ENCODE peak calls at places on chromosomes 5 and 9, in eight cellular contexts. G, Z, I, M, X, H, O and E are unnamed samples.

GRCh38 chr5:187042-187431 is 4.3 kb upstream of the LRRC14B start:
- DNase-seq in G (no peak), Z (no peak), I (no peak), M (no peak), X (no peak), H (no peak), O (no peak), E (no peak)

GRCh38 chr5:72394688-72395087 is 74.5 kb downstream of the PTCD2 start:
- DNase-seq in G (peak), Z (no peak), I (peak), M (no peak), X (no peak), H (peak), O (no peak), E (peak)

GRCh38 chr5:148666353-148666752 is 12.0 kb upstream of the HTR4 start:
- DNase-seq in G (no peak), Z (no peak), I (no peak), M (no peak), X (no peak), H (peak), O (no peak), E (no peak)

GRCh38 chr9:31574006-31574750 is 810.3 kb upstream of the ACO1 start:
- DNase-seq in G (no peak), Z (peak), I (no peak), M (no peak), X (no peak), H (peak), O (no peak), E (peak)

GRCh38 chr9:91530829-91531228 is 107.2 kb upstream of the NFIL3 start:
- DNase-seq in G (no peak), Z (no peak), I (no peak), M (no peak), X (no peak), H (peak), O (no peak), E (peak)

GRCh38 chr9:107905313-107906027 is 415.9 kb upstream of the KLF4 start:
- DNase-seq in G (no peak), Z (no peak), I (peak), M (no peak), X (no peak), H (no peak), O (peak), E (no peak)

GRCh38 chr9:79652598-79652997 is 80.8 kb downstream of the TLE4 start:
- DNase-seq in G (no peak), Z (no peak), I (no peak), M (no peak), X (no peak), H (no peak), O (no peak), E (peak)

GRCh38 chr9:134373269-134373668 is 47.0 kb downstream of the RXRA start:
- DNase-seq in G (no peak), Z (peak), I (no peak), M (no peak), X (no peak), H (no peak), O (no peak), E (no peak)

GRCh38 chr5:144142030-144142825 is 28.2 kb downstream of the YIPF5 start:
- DNase-seq in G (no peak), Z (no peak), I (no peak), M (no peak), X (no peak), H (peak), O (no peak), E (peak)

GRCh38 chr5:177366528-177367322 is 9.0 kb downstream of the RGS14 start:
- DNase-seq in G (peak), Z (peak), I (peak), M (peak), X (peak), H (peak), O (peak), E (peak)
- H3K4me3 ChIP-seq in G (no peak), Z (peak), I (no peak), M (peak), X (peak), H (peak), O (peak), E (peak)

DNA sequence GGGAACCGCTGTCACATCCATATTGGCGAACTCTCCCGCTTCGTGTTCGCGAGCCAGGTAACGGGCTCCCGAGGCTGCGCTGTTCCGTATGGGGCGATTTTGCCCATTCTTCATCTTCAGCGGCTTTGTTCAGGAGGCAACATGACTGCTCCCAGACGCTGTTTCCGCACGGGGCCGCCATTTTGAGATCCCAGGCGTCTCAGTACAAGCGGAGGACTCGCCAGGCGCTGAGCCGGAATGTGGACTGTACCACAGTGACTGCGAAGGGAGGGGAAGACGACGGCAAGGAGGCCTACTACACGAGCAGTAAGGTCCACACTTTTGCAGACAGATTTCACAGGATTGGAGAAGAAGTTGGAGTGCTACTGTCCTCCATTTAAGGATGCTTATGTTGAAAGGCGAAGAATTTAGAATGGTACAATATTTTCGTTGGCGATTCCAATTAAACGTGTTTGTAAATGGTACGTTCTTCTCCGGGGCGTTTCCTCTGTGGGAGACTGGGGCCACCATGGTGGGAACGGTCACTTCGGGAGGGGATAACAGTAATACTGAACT is 41.6 kb upstream of the ZNF300 start:
- DNase-seq in G (peak), Z (no peak), I (peak), M (peak), X (peak), H (peak), O (peak), E (peak)
- H3K4me3 ChIP-seq in G (peak), Z (peak), I (peak), M (peak), X (peak), H (peak), O (peak), E (peak)

GRCh38 chr9:136604823-136605525 is 57.7 kb upstream of the EGFL7 start:
- DNase-seq in G (no peak), Z (no peak), I (peak), M (no peak), X (peak), H (no peak), O (no peak), E (no peak)
- H3K4me3 ChIP-seq in G (no peak), Z (no peak), I (no peak), M (no peak), X (no peak), H (no peak), O (peak), E (no peak)

GRCh38 chr5:113489299-113489698 is 1.0 kb upstream of the MCC start:
- DNase-seq in G (no peak), Z (peak), I (peak), M (no peak), X (no peak), H (peak), O (no peak), E (peak)
- H3K4me3 ChIP-seq in G (peak), Z (no peak), I (no peak), M (no peak), X (no peak), H (no peak), O (peak), E (no peak)

GRCh38 chr9:87498816-87499454 is 1.3 kb downstream of the DAPK1 start:
- DNase-seq in G (peak), Z (no peak), I (no peak), M (no peak), X (no peak), H (no peak), O (no peak), E (no peak)
- H3K4me3 ChIP-seq in G (peak), Z (peak), I (no peak), M (peak), X (peak), H (peak), O (peak), E (peak)

GRCh38 chr9:136385015-136385414 is 11.5 kb upstream of the CARD9 start:
- DNase-seq in G (no peak), Z (no peak), I (no peak), M (no peak), X (no peak), H (no peak), O (no peak), E (no peak)
- H3K4me3 ChIP-seq in G (no peak), Z (no peak), I (no peak), M (no peak), X (no peak), H (no peak), O (no peak), E (no peak)